ENCODE peak calls at places on chromosomes 16 and 17, in seven cellular contexts. One of them, this sample, is unnamed.

GRCh38 chr16:10859020-10859419 is 18.0 kb upstream of the CIITA start:
- DNase-seq in H9: no peak
- DNase-seq in trophoblast cell: no peak
- DNase-seq in IMR-90: no peak
- DNase-seq in mesenchymal stem cell: no peak
- DNase-seq in neuronal stem cell: no peak
- DNase-seq in mesendoderm: no peak
- DNase-seq in this sample: no peak

GRCh38 chr16:71746442-71747046 is 22.0 kb upstream of the PHLPP2 start:
- DNase-seq in mesenchymal stem cell: peak; percentile 49
- DNase-seq in trophoblast cell: peak; percentile 12
- DNase-seq in neuronal stem cell: no peak
- DNase-seq in IMR-90: peak; percentile 52
- DNase-seq in mesendoderm: peak; percentile 54
- DNase-seq in H9: no peak
- DNase-seq in this sample: no peak

GRCh38 chr16:9077001-9077809 is 14.2 kb upstream of the HAPSTR1 start:
- DNase-seq in neuronal stem cell: no peak
- DNase-seq in IMR-90: peak; percentile 88
- DNase-seq in H9: no peak
- DNase-seq in mesendoderm: peak; percentile 86
- DNase-seq in mesenchymal stem cell: peak; percentile 84
- DNase-seq in trophoblast cell: peak; percentile 85
- DNase-seq in this sample: no peak

GRCh38 chr16:65069766-65070165 is 52.1 kb downstream of the CDH11 start:
- DNase-seq in IMR-90: peak; percentile 61
- DNase-seq in neuronal stem cell: no peak
- DNase-seq in mesendoderm: no peak
- DNase-seq in trophoblast cell: no peak
- DNase-seq in mesenchymal stem cell: peak; percentile 42
- DNase-seq in H9: no peak
- DNase-seq in this sample: no peak

GRCh38 chr17:72039490-72039889 is 81.3 kb upstream of the SOX9 start:
- DNase-seq in neuronal stem cell: no peak
- DNase-seq in trophoblast cell: no peak
- DNase-seq in H9: no peak
- DNase-seq in IMR-90: peak; percentile 4
- DNase-seq in mesenchymal stem cell: no peak
- DNase-seq in mesendoderm: no peak
- DNase-seq in this sample: no peak

GRCh38 chr17:16423226-16423872 is 8.0 kb downstream of the TRPV2 start:
- DNase-seq in mesenchymal stem cell: no peak
- DNase-seq in neuronal stem cell: no peak
- DNase-seq in IMR-90: no peak
- DNase-seq in mesendoderm: no peak
- DNase-seq in trophoblast cell: no peak
- DNase-seq in H9: peak; percentile 32
- DNase-seq in this sample: no peak

GRCh38 chr16:4944333-4945281 is 7.7 kb upstream of the PPL start:
- DNase-seq in neuronal stem cell: no peak
- DNase-seq in trophoblast cell: peak; percentile 79
- DNase-seq in H9: peak; percentile 90
- DNase-seq in IMR-90: peak; percentile 97
- DNase-seq in mesenchymal stem cell: peak; percentile 98
- DNase-seq in mesendoderm: peak; percentile 93
- DNase-seq in this sample: peak; percentile 71

GRCh38 chr16:29702307-29702706 is 23.3 kb downstream of the QPRT start:
- DNase-seq in mesenchymal stem cell: no peak
- DNase-seq in neuronal stem cell: no peak
- DNase-seq in IMR-90: no peak
- DNase-seq in H9: no peak
- DNase-seq in mesendoderm: no peak
- DNase-seq in trophoblast cell: no peak
- DNase-seq in this sample: no peak

GRCh38 chr17:35698800-35699199 is 32.6 kb upstream of the RASL10B start:
- DNase-seq in trophoblast cell: no peak
- DNase-seq in H9: no peak
- DNase-seq in IMR-90: no peak
- DNase-seq in mesendoderm: no peak
- DNase-seq in mesenchymal stem cell: no peak
- DNase-seq in neuronal stem cell: no peak
- DNase-seq in this sample: no peak

GRCh38 chr17:37265446-37266173 is 110.2 kb upstream of the C17orf78 start:
- DNase-seq in mesenchymal stem cell: no peak
- DNase-seq in neuronal stem cell: no peak
- DNase-seq in H9: no peak
- DNase-seq in trophoblast cell: no peak
- DNase-seq in mesendoderm: no peak
- DNase-seq in IMR-90: no peak
- DNase-seq in this sample: no peak

GRCh38 chr16:49622421-49623402 is 233.2 kb downstream of the ZNF423 start:
- DNase-seq in mesendoderm: no peak
- DNase-seq in trophoblast cell: no peak
- DNase-seq in H9: peak; percentile 22
- DNase-seq in neuronal stem cell: no peak
- DNase-seq in IMR-90: no peak
- DNase-seq in mesenchymal stem cell: no peak
- DNase-seq in this sample: no peak

GRCh38 chr16:88527186-88527936 is 42.8 kb upstream of the ZC3H18 start:
- DNase-seq in mesendoderm: peak; percentile 66
- DNase-seq in trophoblast cell: no peak
- DNase-seq in IMR-90: peak; percentile 47
- DNase-seq in mesenchymal stem cell: peak; percentile 58
- DNase-seq in H9: peak; percentile 81
- DNase-seq in neuronal stem cell: peak; percentile 66
- DNase-seq in this sample: no peak

GRCh38 chr17:77610980-77611641 is 347.4 kb upstream of the TNRC6C start:
- DNase-seq in neuronal stem cell: no peak
- DNase-seq in H9: no peak
- DNase-seq in trophoblast cell: no peak
- DNase-seq in IMR-90: no peak
- DNase-seq in mesendoderm: no peak
- DNase-seq in mesenchymal stem cell: no peak
- DNase-seq in this sample: no peak

GRCh38 chr17:70539172-70539924 is 370.0 kb downstream of the KCNJ2 start:
- DNase-seq in neuronal stem cell: no peak
- DNase-seq in mesendoderm: peak; percentile 55
- DNase-seq in H9: no peak
- DNase-seq in IMR-90: no peak
- DNase-seq in trophoblast cell: no peak
- DNase-seq in mesenchymal stem cell: no peak
- DNase-seq in this sample: no peak

GRCh38 chr17:42270596-42270995 is 5.6 kb downstream of the STAT5B start:
- DNase-seq in mesendoderm: no peak
- DNase-seq in trophoblast cell: no peak
- DNase-seq in H9: no peak
- DNase-seq in mesenchymal stem cell: no peak
- DNase-seq in IMR-90: no peak
- DNase-seq in neuronal stem cell: no peak
- DNase-seq in this sample: no peak

GRCh38 chr17:61786088-61786487 is 77.2 kb downstream of the BRIP1 start:
- DNase-seq in mesendoderm: no peak
- DNase-seq in neuronal stem cell: no peak
- DNase-seq in H9: no peak
- DNase-seq in mesenchymal stem cell: no peak
- DNase-seq in IMR-90: no peak
- DNase-seq in trophoblast cell: no peak
- DNase-seq in this sample: no peak

GRCh38 chr16:84618428-84619102 is 687 bp upstream of the COTL1 start:
- DNase-seq in trophoblast cell: peak; percentile 87
- DNase-seq in mesendoderm: peak; percentile 98
- DNase-seq in mesenchymal stem cell: peak; percentile 97
- DNase-seq in neuronal stem cell: peak; percentile 52
- DNase-seq in H9: peak; percentile 92
- DNase-seq in IMR-90: peak; percentile 98
- DNase-seq in this sample: peak; percentile 80

GRCh38 chr17:80785477-80786178 is 206.0 kb upstream of the CHMP6 start:
- DNase-seq in trophoblast cell: no peak
- DNase-seq in neuronal stem cell: no peak
- DNase-seq in mesendoderm: no peak
- DNase-seq in mesenchymal stem cell: no peak
- DNase-seq in IMR-90: no peak
- DNase-seq in H9: peak; percentile 29
- DNase-seq in this sample: no peak

GRCh38 chr17:71496552-71496951 is 624.3 kb upstream of the SOX9 start:
- DNase-seq in mesenchymal stem cell: peak; percentile 79
- DNase-seq in mesendoderm: no peak
- DNase-seq in IMR-90: peak; percentile 78
- DNase-seq in neuronal stem cell: no peak
- DNase-seq in H9: no peak
- DNase-seq in trophoblast cell: no peak
- DNase-seq in this sample: no peak

GRCh38 chr16:67393111-67393789 is at the start of gene TPPP3:
- DNase-seq in H9: peak; percentile 86
- DNase-seq in trophoblast cell: peak; percentile 64
- DNase-seq in IMR-90: peak; percentile 76
- DNase-seq in mesenchymal stem cell: peak; percentile 92
- DNase-seq in mesendoderm: peak; percentile 91
- DNase-seq in neuronal stem cell: peak; percentile 85
- DNase-seq in this sample: peak; percentile 87
- H2AK5ac ChIP-seq in H9: no peak within 1 kb of the TSS
- H2AK5ac ChIP-seq in trophoblast cell: no peak within 1 kb of the TSS
- H2AK5ac ChIP-seq in IMR-90: peak within 1 kb of the TSS; percentile 72
- H2AK5ac ChIP-seq in mesenchymal stem cell: no peak within 1 kb of the TSS
- H2AK5ac ChIP-seq in mesendoderm: no peak within 1 kb of the TSS
- H2AK5ac ChIP-seq in neuronal stem cell: peak within 1 kb of the TSS; percentile 97
- H2AK5ac ChIP-seq in this sample: no peak within 1 kb of the TSS

GRCh38 chr17:73464447-73464846 is 152.6 kb upstream of the CDC42EP4 start:
- DNase-seq in IMR-90: no peak
- DNase-seq in H9: no peak
- DNase-seq in mesenchymal stem cell: no peak
- DNase-seq in mesendoderm: no peak
- DNase-seq in neuronal stem cell: no peak
- DNase-seq in trophoblast cell: no peak
- DNase-seq in this sample: no peak
- H2AK5ac ChIP-seq in IMR-90: no peak overlapping the region
- H2AK5ac ChIP-seq in H9: no peak overlapping the region
- H2AK5ac ChIP-seq in mesenchymal stem cell: no peak overlapping the region
- H2AK5ac ChIP-seq in mesendoderm: no peak overlapping the region
- H2AK5ac ChIP-seq in neuronal stem cell: no peak overlapping the region
- H2AK5ac ChIP-seq in trophoblast cell: no peak overlapping the region
- H2AK5ac ChIP-seq in this sample: no peak overlapping the region

DNA sequence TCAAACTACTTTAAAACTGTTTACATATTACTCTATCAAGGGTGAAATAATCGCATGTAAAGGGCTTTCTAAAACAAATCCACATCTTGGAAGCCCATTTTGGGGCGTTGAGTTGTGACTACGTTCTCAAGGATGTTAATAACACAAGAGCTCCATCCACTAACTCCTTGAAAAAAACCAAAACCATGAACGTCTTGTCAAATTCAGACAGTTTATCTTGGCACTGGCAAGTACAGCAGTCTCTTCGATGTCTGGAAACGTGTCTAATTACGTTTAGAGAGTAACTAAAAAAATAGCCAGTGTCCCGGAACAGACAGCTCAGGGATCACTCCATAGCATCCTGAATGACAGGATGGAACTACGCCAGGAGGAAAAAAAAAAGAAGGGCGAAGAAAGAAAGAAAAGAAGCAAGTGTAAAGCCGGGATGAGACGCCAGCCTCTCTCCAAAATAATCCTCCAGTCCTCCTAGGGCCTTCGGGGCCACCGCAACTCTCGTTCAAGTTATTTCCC is 965 bp downstream of the MYO1D start:
- DNase-seq in trophoblast cell: no peak
- DNase-seq in H9: no peak
- DNase-seq in mesenchymal stem cell: peak; percentile 32
- DNase-seq in IMR-90: peak; percentile 1
- DNase-seq in neuronal stem cell: no peak
- DNase-seq in mesendoderm: no peak
- DNase-seq in this sample: no peak
- H2AK5ac ChIP-seq in trophoblast cell: no peak overlapping the region
- H2AK5ac ChIP-seq in H9: no peak overlapping the region
- H2AK5ac ChIP-seq in mesenchymal stem cell: no peak overlapping the region
- H2AK5ac ChIP-seq in IMR-90: no peak overlapping the region
- H2AK5ac ChIP-seq in neuronal stem cell: no peak overlapping the region
- H2AK5ac ChIP-seq in mesendoderm: no peak overlapping the region
- H2AK5ac ChIP-seq in this sample: no peak overlapping the region

DNA sequence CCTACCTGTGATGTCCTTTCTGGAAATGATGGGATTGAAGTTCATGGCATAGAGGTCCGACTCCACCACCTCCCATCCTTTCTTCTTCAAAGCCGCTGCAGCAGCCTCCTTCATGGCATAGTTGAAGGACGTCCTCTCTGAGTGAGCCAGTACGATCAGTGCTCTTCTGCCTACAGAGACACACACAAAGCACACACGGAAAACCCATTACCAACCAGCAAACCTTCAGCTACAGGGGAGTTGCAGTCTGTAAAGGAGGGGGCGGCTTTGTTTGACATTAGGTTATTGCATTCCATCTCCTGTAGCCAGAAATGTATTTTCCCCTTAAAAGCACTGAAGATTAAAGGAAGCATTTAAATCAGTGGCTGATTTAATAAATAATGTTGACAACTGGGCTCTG is 8.0 kb downstream of the NQO1 start:
- DNase-seq in H9: no peak
- DNase-seq in IMR-90: no peak
- DNase-seq in mesendoderm: no peak
- DNase-seq in mesenchymal stem cell: no peak
- DNase-seq in neuronal stem cell: no peak
- DNase-seq in trophoblast cell: no peak
- DNase-seq in this sample: no peak
- H2AK5ac ChIP-seq in H9: no peak overlapping the region
- H2AK5ac ChIP-seq in IMR-90: no peak overlapping the region
- H2AK5ac ChIP-seq in mesendoderm: no peak overlapping the region
- H2AK5ac ChIP-seq in mesenchymal stem cell: no peak overlapping the region
- H2AK5ac ChIP-seq in neuronal stem cell: no peak overlapping the region
- H2AK5ac ChIP-seq in trophoblast cell: no peak overlapping the region
- H2AK5ac ChIP-seq in this sample: no peak overlapping the region

GRCh38 chr17:38317081-38317480 is 20.1 kb downstream of the MRPL45 start:
- DNase-seq in mesenchymal stem cell: peak; percentile 13
- DNase-seq in H9: no peak
- DNase-seq in mesendoderm: no peak
- DNase-seq in neuronal stem cell: no peak
- DNase-seq in trophoblast cell: no peak
- DNase-seq in IMR-90: no peak
- DNase-seq in this sample: no peak
- H2AK5ac ChIP-seq in mesenchymal stem cell: no peak overlapping the region
- H2AK5ac ChIP-seq in H9: no peak overlapping the region
- H2AK5ac ChIP-seq in mesendoderm: no peak overlapping the region
- H2AK5ac ChIP-seq in neuronal stem cell: no peak overlapping the region
- H2AK5ac ChIP-seq in trophoblast cell: no peak overlapping the region
- H2AK5ac ChIP-seq in IMR-90: no peak overlapping the region
- H2AK5ac ChIP-seq in this sample: no peak overlapping the region

GRCh38 chr17:75472119-75472518 is 15.7 kb downstream of the TMEM94 start:
- DNase-seq in IMR-90: no peak
- DNase-seq in neuronal stem cell: no peak
- DNase-seq in mesendoderm: no peak
- DNase-seq in mesenchymal stem cell: no peak
- DNase-seq in trophoblast cell: no peak
- DNase-seq in H9: no peak
- DNase-seq in this sample: no peak
- H2AK5ac ChIP-seq in IMR-90: no peak overlapping the region
- H2AK5ac ChIP-seq in neuronal stem cell: no peak overlapping the region
- H2AK5ac ChIP-seq in mesendoderm: no peak overlapping the region
- H2AK5ac ChIP-seq in mesenchymal stem cell: no peak overlapping the region
- H2AK5ac ChIP-seq in trophoblast cell: no peak overlapping the region
- H2AK5ac ChIP-seq in H9: no peak overlapping the region
- H2AK5ac ChIP-seq in this sample: no peak overlapping the region

GRCh38 chr16:86062271-86062965 is 163.5 kb downstream of the IRF8 start:
- DNase-seq in neuronal stem cell: no peak
- DNase-seq in mesendoderm: no peak
- DNase-seq in mesenchymal stem cell: no peak
- DNase-seq in trophoblast cell: no peak
- DNase-seq in H9: no peak
- DNase-seq in IMR-90: no peak
- DNase-seq in this sample: no peak
- H2AK5ac ChIP-seq in neuronal stem cell: peak overlapping the region; percentile 73
- H2AK5ac ChIP-seq in mesendoderm: no peak overlapping the region
- H2AK5ac ChIP-seq in mesenchymal stem cell: no peak overlapping the region
- H2AK5ac ChIP-seq in trophoblast cell: no peak overlapping the region
- H2AK5ac ChIP-seq in H9: no peak overlapping the region
- H2AK5ac ChIP-seq in IMR-90: no peak overlapping the region
- H2AK5ac ChIP-seq in this sample: no peak overlapping the region

This sample was measured in H1.